ENCODE peak calls at places on chromosomes 6 and 20, in six cellular contexts. One of them, this sample, is unnamed. For H3K4me1, the result is how much of the 10 kb centered on the place peaks cover.

GRCh38 chr6:72620866-72621242 is 1.0 kb upstream of the KCNQ5 start:
- DNase-seq in OCI-LY7: peak
- DNase-seq in sigmoid colon: no peak
- DNase-seq in psoas muscle: peak
- DNase-seq in aorta: peak
- DNase-seq in IMR-90: no peak
- DNase-seq in this sample: no peak

GRCh38 chr6:107275330-107275865 is 160.1 kb upstream of the BEND3 start:
- DNase-seq in psoas muscle: no peak
- DNase-seq in OCI-LY7: no peak
- DNase-seq in aorta: no peak
- DNase-seq in sigmoid colon: no peak
- DNase-seq in IMR-90: peak
- DNase-seq in this sample: no peak

GRCh38 chr20:23153696-23154341 is 67.7 kb upstream of the CD93 start:
- DNase-seq in OCI-LY7: no peak
- DNase-seq in psoas muscle: no peak
- DNase-seq in IMR-90: no peak
- DNase-seq in aorta: no peak
- DNase-seq in sigmoid colon: no peak
- DNase-seq in this sample: no peak

GRCh38 chr6:163099621-163100171 is 314.8 kb upstream of the QKI start:
- DNase-seq in IMR-90: no peak
- DNase-seq in psoas muscle: no peak
- DNase-seq in aorta: no peak
- DNase-seq in OCI-LY7: no peak
- DNase-seq in sigmoid colon: no peak
- DNase-seq in this sample: no peak

GRCh38 chr6:55980627-55981211 is 105.3 kb upstream of the BMP5 start:
- DNase-seq in IMR-90: peak
- DNase-seq in psoas muscle: no peak
- DNase-seq in sigmoid colon: no peak
- DNase-seq in OCI-LY7: peak
- DNase-seq in aorta: no peak
- DNase-seq in this sample: peak

GRCh38 chr20:31475472-31476312 is 604 bp downstream of the REM1 start:
- DNase-seq in sigmoid colon: no peak
- DNase-seq in psoas muscle: no peak
- DNase-seq in IMR-90: no peak
- DNase-seq in aorta: peak
- DNase-seq in OCI-LY7: no peak
- DNase-seq in this sample: no peak

GRCh38 chr6:107121266-107121665 is 6.0 kb upstream of the BEND3 start:
- DNase-seq in OCI-LY7: peak
- DNase-seq in psoas muscle: no peak
- DNase-seq in aorta: no peak
- DNase-seq in IMR-90: no peak
- DNase-seq in sigmoid colon: no peak
- DNase-seq in this sample: no peak

GRCh38 chr20:21175433-21175832 is 49.6 kb downstream of the KIZ start:
- DNase-seq in psoas muscle: no peak
- DNase-seq in OCI-LY7: peak
- DNase-seq in aorta: no peak
- DNase-seq in sigmoid colon: no peak
- DNase-seq in IMR-90: no peak
- DNase-seq in this sample: peak

GRCh38 chr6:85468326-85468725 is 18.4 kb downstream of the NT5E start:
- DNase-seq in psoas muscle: no peak
- DNase-seq in sigmoid colon: no peak
- DNase-seq in aorta: no peak
- DNase-seq in OCI-LY7: no peak
- DNase-seq in IMR-90: peak
- DNase-seq in this sample: peak

GRCh38 chr20:47502801-47503239 is 1.1 kb downstream of the NCOA3 start:
- DNase-seq in OCI-LY7: peak
- DNase-seq in sigmoid colon: no peak
- DNase-seq in aorta: no peak
- DNase-seq in psoas muscle: no peak
- DNase-seq in IMR-90: peak
- DNase-seq in this sample: peak

GRCh38 chr20:45779011-45779915 is 12.4 kb downstream of the WFDC3 start:
- DNase-seq in sigmoid colon: peak
- DNase-seq in OCI-LY7: no peak
- DNase-seq in IMR-90: peak
- DNase-seq in aorta: peak
- DNase-seq in psoas muscle: peak
- DNase-seq in this sample: no peak

GRCh38 chr6:106546322-106547052 is 82.8 kb downstream of the RTN4IP1 start:
- DNase-seq in IMR-90: peak
- DNase-seq in psoas muscle: no peak
- DNase-seq in sigmoid colon: no peak
- DNase-seq in aorta: no peak
- DNase-seq in OCI-LY7: no peak
- DNase-seq in this sample: peak

GRCh38 chr20:16061394-16061793 is 511.9 kb downstream of the KIF16B start:
- DNase-seq in aorta: no peak
- DNase-seq in OCI-LY7: no peak
- DNase-seq in sigmoid colon: no peak
- DNase-seq in IMR-90: no peak
- DNase-seq in psoas muscle: no peak
- DNase-seq in this sample: no peak

GRCh38 chr6:136592930-136593673 is 42.9 kb upstream of the MAP7 start:
- DNase-seq in IMR-90: peak
- DNase-seq in OCI-LY7: no peak
- DNase-seq in sigmoid colon: no peak
- DNase-seq in psoas muscle: no peak
- DNase-seq in aorta: no peak
- DNase-seq in this sample: no peak

GRCh38 chr20:40948352-40949267 is 80.0 kb upstream of the TOP1 start:
- DNase-seq in aorta: no peak
- DNase-seq in IMR-90: peak
- DNase-seq in OCI-LY7: no peak
- DNase-seq in psoas muscle: no peak
- DNase-seq in sigmoid colon: no peak
- DNase-seq in this sample: no peak

GRCh38 chr20:35398660-35399144 is 13.1 kb downstream of the UQCC1 start:
- DNase-seq in psoas muscle: no peak
- DNase-seq in aorta: no peak
- DNase-seq in IMR-90: peak
- DNase-seq in OCI-LY7: no peak
- DNase-seq in sigmoid colon: no peak
- DNase-seq in this sample: peak

GRCh38 chr6:20919677-20920385 is 385.6 kb downstream of the CDKAL1 start:
- DNase-seq in aorta: no peak
- DNase-seq in OCI-LY7: no peak
- DNase-seq in psoas muscle: no peak
- DNase-seq in sigmoid colon: no peak
- DNase-seq in IMR-90: peak
- DNase-seq in this sample: no peak

DNA sequence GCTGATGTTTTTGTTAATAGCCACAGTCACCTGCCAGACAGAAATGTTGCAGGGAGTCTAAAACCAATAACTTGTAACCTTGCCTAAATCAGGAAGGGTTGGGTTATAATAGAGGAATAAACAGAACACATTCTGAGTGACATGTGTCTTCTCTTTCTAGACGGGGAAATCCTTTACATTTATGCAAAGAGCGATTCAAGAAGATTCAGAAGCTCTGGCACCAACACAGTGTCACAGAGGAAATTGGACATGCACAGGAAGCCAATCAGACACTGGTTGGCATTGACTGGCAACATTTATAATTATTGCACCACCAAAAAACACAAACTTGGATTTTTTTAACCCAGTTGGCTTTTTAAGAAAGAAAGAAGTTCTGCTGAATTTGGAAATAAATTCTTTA is 31.5 kb downstream of the PRPH2 start:
- DNase-seq in OCI-LY7: no peak
- DNase-seq in sigmoid colon: no peak
- DNase-seq in IMR-90: no peak
- DNase-seq in aorta: no peak
- DNase-seq in psoas muscle: no peak
- DNase-seq in this sample: no peak
- H3K4me1 ChIP-seq in OCI-LY7: under half
- H3K4me1 ChIP-seq in sigmoid colon: under half
- H3K4me1 ChIP-seq in IMR-90: under half
- H3K4me1 ChIP-seq in aorta: under half
- H3K4me1 ChIP-seq in psoas muscle: half or more
- H3K4me1 ChIP-seq in this sample: under half

DNA sequence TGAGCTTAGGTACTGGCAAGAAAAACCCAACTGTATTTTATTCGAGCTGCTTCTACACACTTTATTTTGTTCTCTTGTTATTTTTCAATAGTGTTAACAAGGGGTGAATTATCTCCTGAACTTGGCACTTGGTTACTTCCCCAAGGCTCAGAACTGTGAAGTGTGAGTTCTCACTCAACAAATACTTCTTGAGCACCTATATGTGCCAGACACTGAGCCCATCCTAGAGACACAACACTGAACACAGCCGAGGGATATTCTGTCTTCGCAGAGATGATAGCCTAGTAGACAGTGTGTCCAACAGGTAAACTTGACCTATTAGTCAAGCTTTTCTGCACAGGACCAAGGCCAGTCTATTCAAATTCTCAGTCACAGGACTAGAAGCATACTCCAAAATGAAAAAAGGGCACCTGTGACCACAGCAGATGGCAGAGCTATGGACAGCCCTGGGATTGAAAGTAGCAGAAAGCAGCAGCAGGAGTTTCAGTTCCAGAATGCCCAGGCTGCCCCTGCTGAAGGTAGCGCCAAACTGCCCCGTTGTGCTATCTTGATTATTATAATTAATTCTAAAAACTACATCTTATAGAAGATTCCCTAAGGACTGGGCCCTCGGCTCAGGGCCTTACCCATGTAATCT is 77.8 kb upstream of the TAB2 start:
- DNase-seq in OCI-LY7: no peak
- DNase-seq in aorta: no peak
- DNase-seq in IMR-90: no peak
- DNase-seq in psoas muscle: no peak
- DNase-seq in sigmoid colon: no peak
- DNase-seq in this sample: no peak
- H3K4me1 ChIP-seq in OCI-LY7: under half
- H3K4me1 ChIP-seq in aorta: under half
- H3K4me1 ChIP-seq in IMR-90: under half
- H3K4me1 ChIP-seq in psoas muscle: under half
- H3K4me1 ChIP-seq in sigmoid colon: under half
- H3K4me1 ChIP-seq in this sample: under half

DNA sequence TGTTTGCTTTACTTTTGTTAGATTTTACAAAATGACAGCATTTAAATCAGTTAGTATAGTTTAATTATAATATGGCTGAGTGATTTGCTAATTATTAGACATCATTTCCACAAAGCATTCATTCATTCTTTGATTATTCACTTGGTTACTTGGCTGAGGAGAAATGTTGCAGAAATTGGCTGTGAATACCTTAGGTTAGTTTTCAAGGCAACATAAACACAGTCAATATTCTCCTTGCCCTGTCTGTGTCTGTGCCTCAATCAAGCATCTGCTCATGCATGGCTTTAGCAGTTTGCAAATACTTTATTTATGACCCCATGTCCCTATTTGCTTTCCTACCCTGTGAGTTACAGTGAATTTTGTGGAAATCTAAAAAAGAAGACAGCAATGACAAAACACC is 718.3 kb downstream of the EPM2A start:
- DNase-seq in psoas muscle: no peak
- DNase-seq in IMR-90: no peak
- DNase-seq in OCI-LY7: no peak
- DNase-seq in sigmoid colon: no peak
- DNase-seq in aorta: no peak
- DNase-seq in this sample: no peak
- H3K4me1 ChIP-seq in psoas muscle: under half
- H3K4me1 ChIP-seq in IMR-90: under half
- H3K4me1 ChIP-seq in OCI-LY7: under half
- H3K4me1 ChIP-seq in sigmoid colon: under half
- H3K4me1 ChIP-seq in aorta: under half
- H3K4me1 ChIP-seq in this sample: under half

DNA sequence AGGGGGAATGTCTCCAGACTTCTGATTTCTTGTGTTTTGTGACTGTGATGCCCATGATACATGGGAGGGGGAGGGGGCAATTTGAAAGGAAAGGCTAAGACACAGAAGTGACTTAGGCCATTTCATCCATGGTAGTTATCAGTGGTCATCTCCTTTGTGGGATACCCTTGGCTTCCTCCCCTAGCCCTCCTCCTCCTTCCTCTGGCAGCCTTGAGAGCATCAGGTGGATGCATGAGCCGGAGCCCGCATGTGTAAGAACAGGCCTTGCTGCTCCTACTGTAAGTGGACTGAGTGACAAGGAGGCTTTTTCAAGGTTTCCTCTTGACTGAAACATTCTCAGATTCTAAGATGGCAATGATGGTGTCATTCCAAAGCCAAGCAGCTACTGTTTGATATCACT is 872 bp downstream of the CD83 start:
- DNase-seq in OCI-LY7: peak
- DNase-seq in sigmoid colon: no peak
- DNase-seq in aorta: no peak
- DNase-seq in psoas muscle: no peak
- DNase-seq in IMR-90: no peak
- DNase-seq in this sample: no peak
- H3K4me1 ChIP-seq in OCI-LY7: half or more
- H3K4me1 ChIP-seq in sigmoid colon: under half
- H3K4me1 ChIP-seq in aorta: under half
- H3K4me1 ChIP-seq in psoas muscle: under half
- H3K4me1 ChIP-seq in IMR-90: under half
- H3K4me1 ChIP-seq in this sample: under half

GRCh38 chr6:32838114-32838958 is at the start of gene TAP2:
- DNase-seq in sigmoid colon: peak
- DNase-seq in aorta: peak
- DNase-seq in OCI-LY7: peak
- DNase-seq in psoas muscle: peak
- DNase-seq in IMR-90: peak
- DNase-seq in this sample: peak
- H3K4me1 ChIP-seq in sigmoid colon: under half
- H3K4me1 ChIP-seq in aorta: under half
- H3K4me1 ChIP-seq in OCI-LY7: half or more
- H3K4me1 ChIP-seq in psoas muscle: under half
- H3K4me1 ChIP-seq in IMR-90: under half
- H3K4me1 ChIP-seq in this sample: under half

This sample was measured in HepG2.